ENCODE peak calls at places on chromosomes 3 and 15, in eight cellular contexts. U is endodermal cell; R is thoracic aorta; O is breast epithelium; P is IMR-90; Q is GM23248; H is colonic mucosa; Z is CD4-positive, alpha-beta memory T cell. G is an unnamed sample. For H3K36me3, the result is how much of the 10 kb centered on the place peaks cover.

GRCh38 chr15:49898097-49898496 is 220.9 kb downstream of the ATP8B4 start:
- DNase-seq in U (no peak), R (no peak), O (no peak), P (no peak), Q (no peak), H (no peak), Z (no peak), G (no peak)

GRCh38 chr15:52193791-52194190 is 2.6 kb upstream of the GNB5 start:
- DNase-seq in U (no peak), R (no peak), O (no peak), P (peak), Q (peak), H (no peak), Z (no peak), G (no peak)

GRCh38 chr3:42497009-42497731 is 5.3 kb upstream of the VIPR1 start:
- DNase-seq in U (peak), R (no peak), O (peak), P (peak), Q (no peak), H (peak), Z (no peak), G (no peak)

GRCh38 chr3:194237110-194237509 is 101.2 kb downstream of the HES1 start:
- DNase-seq in U (no peak), R (no peak), O (no peak), P (no peak), Q (no peak), H (no peak), Z (no peak), G (no peak)

GRCh38 chr3:28916713-28917499 is 364.0 kb upstream of the RBMS3 start:
- DNase-seq in U (peak), R (peak), O (peak), P (peak), Q (peak), H (peak), Z (peak), G (peak)

GRCh38 chr15:31457631-31458526 is 131.2 kb downstream of the KLF13 start:
- DNase-seq in U (peak), R (no peak), O (no peak), P (peak), Q (peak), H (no peak), Z (no peak), G (no peak)

GRCh38 chr15:38688761-38689160 is 124.1 kb upstream of the RASGRP1 start:
- DNase-seq in U (no peak), R (no peak), O (no peak), P (no peak), Q (no peak), H (no peak), Z (peak), G (no peak)

GRCh38 chr3:139934557-139935070 is 371 bp upstream of the CLSTN2 start:
- DNase-seq in U (peak), R (no peak), O (no peak), P (no peak), Q (peak), H (peak), Z (no peak), G (peak)

GRCh38 chr15:38474155-38474757 is 20.3 kb downstream of the FAM98B start:
- DNase-seq in U (peak), R (no peak), O (no peak), P (peak), Q (peak), H (peak), Z (peak), G (no peak)

GRCh38 chr3:156601497-156601896 is 46.6 kb upstream of the SSR3 start:
- DNase-seq in U (no peak), R (no peak), O (no peak), P (no peak), Q (no peak), H (no peak), Z (no peak), G (no peak)

GRCh38 chr3:17442332-17443049 is 299.9 kb downstream of the TBC1D5 start:
- DNase-seq in U (no peak), R (no peak), O (no peak), P (peak), Q (peak), H (no peak), Z (no peak), G (no peak)

GRCh38 chr15:78638658-78639314 is 2.2 kb downstream of the CHRNB4 start:
- DNase-seq in U (peak), R (no peak), O (no peak), P (peak), Q (peak), H (peak), Z (peak), G (no peak)

GRCh38 chr3:19885468-19885867 is 48.5 kb downstream of the EFHB start:
- DNase-seq in U (no peak), R (no peak), O (no peak), P (peak), Q (peak), H (no peak), Z (peak), G (no peak)

GRCh38 chr3:46183330-46183729 is 24.8 kb downstream of the CCR1 start:
- DNase-seq in U (no peak), R (no peak), O (no peak), P (no peak), Q (no peak), H (no peak), Z (no peak), G (no peak)

GRCh38 chr3:185319801-185320200 is 43.1 kb upstream of the MAP3K13 start:
- DNase-seq in U (no peak), R (no peak), O (no peak), P (no peak), Q (no peak), H (no peak), Z (no peak), G (no peak)

GRCh38 chr3:137764001-137764433 is at the start of gene SOX14:
- DNase-seq in U (peak), R (no peak), O (no peak), P (no peak), Q (no peak), H (peak), Z (no peak), G (no peak)

GRCh38 chr3:23079976-23080375 is 123.2 kb upstream of the UBE2E2 start:
- DNase-seq in U (no peak), R (no peak), O (no peak), P (no peak), Q (no peak), H (peak), Z (no peak), G (no peak)

GRCh38 chr15:62464705-62465104 is 299.6 kb upstream of the C2CD4B start:
- DNase-seq in U (no peak), R (no peak), O (no peak), P (peak), Q (peak), H (no peak), Z (no peak), G (no peak)

GRCh38 chr3:128439226-128439625 is 27.5 kb downstream of the DNAJB8 start:
- DNase-seq in U (no peak), R (no peak), O (no peak), P (peak), Q (peak), H (no peak), Z (no peak), G (no peak)

GRCh38 chr3:100149130-100149529 is 34.8 kb upstream of the FILIP1L start:
- DNase-seq in U (no peak), R (no peak), O (no peak), P (no peak), Q (no peak), H (no peak), Z (no peak), G (no peak)

GRCh38 chr3:126060613-126061145 is 23.2 kb downstream of the SLC41A3 start:
- DNase-seq in U (no peak), R (no peak), O (no peak), P (no peak), Q (no peak), H (no peak), Z (no peak), G (no peak)

GRCh38 chr3:5187152-5187919 is at the start of gene EDEM1:
- DNase-seq in U (peak), R (peak), O (peak), P (peak), Q (peak), H (peak), Z (peak), G (peak)

GRCh38 chr3:25648107-25648535 is 16.6 kb downstream of the TOP2B start:
- DNase-seq in U (peak), R (peak), O (peak), P (peak), Q (peak), H (peak), Z (peak), G (peak)

GRCh38 chr15:95932676-95933075 is 397.8 kb upstream of the NR2F2 start:
- DNase-seq in U (no peak), R (no peak), O (no peak), P (peak), Q (peak), H (no peak), Z (no peak), G (no peak)

GRCh38 chr3:80010021-80010420 is 242.2 kb upstream of the ROBO1 start:
- DNase-seq in U (no peak), R (no peak), O (no peak), P (no peak), Q (no peak), H (no peak), Z (no peak), G (no peak)

GRCh38 chr3:84755860-84756259 is 202.9 kb upstream of the CADM2 start:
- DNase-seq in U (no peak), R (no peak), O (no peak), P (no peak), Q (no peak), H (no peak), Z (no peak), G (no peak)

GRCh38 chr3:114649331-114649730 is 355.5 kb downstream of the TIGIT start:
- DNase-seq in U (no peak), R (no peak), O (no peak), P (peak), Q (peak), H (no peak), Z (no peak), G (no peak)

GRCh38 chr15:39140060-39140604 is 440.7 kb upstream of the THBS1 start:
- DNase-seq in U (no peak), R (no peak), O (no peak), P (peak), Q (peak), H (no peak), Z (no peak), G (no peak)

GRCh38 chr15:33926260-33926659 is 42.0 kb upstream of the CHRM5 start:
- DNase-seq in U (no peak), R (no peak), O (no peak), P (no peak), Q (no peak), H (no peak), Z (no peak), G (no peak)

GRCh38 chr3:46557814-46558183 is 8.3 kb downstream of the LRRC2 start:
- DNase-seq in U (no peak), R (no peak), O (no peak), P (no peak), Q (no peak), H (peak), Z (no peak), G (peak)

GRCh38 chr15:85542895-85543331 is 162.5 kb downstream of the AKAP13 start:
- DNase-seq in U (no peak), R (no peak), O (no peak), P (peak), Q (peak), H (no peak), Z (no peak), G (no peak)

GRCh38 chr3:134374791-134375541 is 719 bp upstream of the AMOTL2 start:
- DNase-seq in U (peak), R (no peak), O (no peak), P (no peak), Q (no peak), H (peak), Z (no peak), G (no peak)

GRCh38 chr3:41202075-41202833 is 2.9 kb downstream of the CTNNB1 start:
- DNase-seq in U (no peak), R (no peak), O (no peak), P (no peak), Q (no peak), H (no peak), Z (no peak), G (no peak)

GRCh38 chr15:63398456-63398855 is 16.8 kb upstream of the CA12 start:
- DNase-seq in U (no peak), R (no peak), O (no peak), P (no peak), Q (no peak), H (no peak), Z (no peak), G (no peak)

GRCh38 chr15:22873841-22874240 is 35.4 kb downstream of the NIPA2 start:
- DNase-seq in U (no peak), R (no peak), O (no peak), P (no peak), Q (no peak), H (no peak), Z (no peak), G (no peak)

GRCh38 chr15:22869856-22870255 is 31.4 kb downstream of the NIPA2 start:
- DNase-seq in U (no peak), R (no peak), O (no peak), P (no peak), Q (no peak), H (no peak), Z (no peak), G (no peak)

GRCh38 chr15:22873204-22873701 is 34.8 kb downstream of the NIPA2 start:
- DNase-seq in U (peak), R (no peak), O (no peak), P (peak), Q (peak), H (no peak), Z (no peak), G (no peak)

GRCh38 chr15:22870865-22871264 is 32.4 kb downstream of the NIPA2 start:
- DNase-seq in U (no peak), R (no peak), O (no peak), P (no peak), Q (no peak), H (no peak), Z (no peak), G (no peak)

GRCh38 chr15:22871481-22872076 is 33.1 kb downstream of the NIPA2 start:
- DNase-seq in U (no peak), R (no peak), O (no peak), P (no peak), Q (no peak), H (no peak), Z (no peak), G (no peak)
- H3K36me3 ChIP-seq in U (half or more), R (half or more), O (under half), P (half or more), Q (half or more), H (under half), Z (under half), G (under half)

DNA sequence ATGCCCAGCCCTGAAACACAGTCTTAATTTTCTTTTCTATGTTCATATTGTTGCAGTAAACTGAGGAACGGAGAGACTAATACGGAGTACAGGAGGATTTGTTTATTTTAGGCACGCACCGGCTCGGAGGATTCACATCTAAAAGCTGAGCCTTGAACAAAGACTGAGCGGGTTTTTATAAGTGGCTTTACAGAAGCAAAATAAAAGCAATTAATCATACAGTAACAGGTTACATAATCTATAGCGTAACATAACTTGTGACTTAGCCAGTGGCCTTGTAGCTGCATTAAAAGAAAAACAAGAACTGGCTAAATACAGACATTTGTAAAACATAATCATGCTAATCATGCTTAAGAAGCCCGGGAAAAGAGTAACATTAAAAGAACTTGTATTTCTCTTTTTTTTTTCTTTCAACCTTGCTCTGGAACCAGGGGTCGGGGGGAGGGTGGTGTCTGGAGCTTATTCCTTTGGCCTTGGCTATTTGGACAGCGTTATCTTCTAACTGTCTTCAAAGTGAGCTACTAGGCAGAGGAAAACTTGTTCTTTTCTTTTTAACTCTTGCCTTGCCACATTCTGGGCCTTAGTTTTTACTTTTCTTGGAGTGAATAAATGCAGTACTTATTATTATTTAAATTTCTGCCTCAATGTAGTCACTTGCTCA is 17.5 kb downstream of the NUSAP1 start:
- DNase-seq in U (no peak), R (no peak), O (no peak), P (no peak), Q (no peak), H (no peak), Z (no peak), G (no peak)
- H3K36me3 ChIP-seq in U (half or more), R (under half), O (under half), P (under half), Q (under half), H (under half), Z (under half), G (under half)

GRCh38 chr3:48528754-48529153 is 24.8 kb upstream of the SHISA5 start:
- DNase-seq in U (no peak), R (no peak), O (no peak), P (no peak), Q (no peak), H (no peak), Z (no peak), G (no peak)

GRCh38 chr3:48521635-48522034 is 17.7 kb upstream of the SHISA5 start:
- DNase-seq in U (no peak), R (no peak), O (no peak), P (no peak), Q (no peak), H (peak), Z (no peak), G (no peak)

GRCh38 chr3:48519244-48519643 is 15.3 kb upstream of the SHISA5 start:
- DNase-seq in U (no peak), R (no peak), O (no peak), P (no peak), Q (no peak), H (no peak), Z (no peak), G (no peak)

GRCh38 chr3:48528043-48528442 is 24.1 kb upstream of the SHISA5 start:
- DNase-seq in U (no peak), R (no peak), O (no peak), P (no peak), Q (no peak), H (no peak), Z (no peak), G (no peak)

DNA sequence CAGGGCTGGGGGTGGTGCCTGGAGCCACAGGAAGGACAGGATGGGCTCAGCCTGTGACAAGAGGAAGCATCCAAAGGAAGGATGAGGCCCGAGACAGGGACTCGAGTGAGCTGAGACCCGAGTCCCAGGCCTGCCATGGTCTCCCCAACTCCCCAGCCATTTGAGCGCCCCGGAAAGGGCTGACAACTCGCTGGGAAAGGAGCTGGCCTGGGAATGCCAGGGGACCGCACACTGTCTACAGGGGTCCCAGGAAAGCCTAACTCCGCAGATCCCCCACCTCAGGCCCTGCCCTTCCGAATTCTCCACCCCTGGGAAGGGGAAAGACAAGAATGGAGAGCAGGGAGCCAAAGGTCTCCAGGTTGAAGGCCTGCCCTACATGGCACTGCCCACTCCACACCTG is 21.0 kb upstream of the SHISA5 start:
- DNase-seq in U (no peak), R (no peak), O (no peak), P (no peak), Q (no peak), H (no peak), Z (no peak), G (no peak)
- H3K36me3 ChIP-seq in U (under half), R (under half), O (under half), P (under half), Q (under half), H (under half), Z (under half), G (under half)

GRCh38 chr3:62261121-62261520 is 112.2 kb downstream of the FEZF2 start:
- DNase-seq in U (no peak), R (no peak), O (no peak), P (no peak), Q (no peak), H (no peak), Z (no peak), G (no peak)

GRCh38 chr3:62265528-62265927 is 107.8 kb downstream of the FEZF2 start:
- DNase-seq in U (no peak), R (no peak), O (no peak), P (no peak), Q (no peak), H (no peak), Z (no peak), G (no peak)

GRCh38 chr3:62261800-62262199 is 111.5 kb downstream of the FEZF2 start:
- DNase-seq in U (no peak), R (no peak), O (no peak), P (no peak), Q (no peak), H (no peak), Z (no peak), G (no peak)

DNA sequence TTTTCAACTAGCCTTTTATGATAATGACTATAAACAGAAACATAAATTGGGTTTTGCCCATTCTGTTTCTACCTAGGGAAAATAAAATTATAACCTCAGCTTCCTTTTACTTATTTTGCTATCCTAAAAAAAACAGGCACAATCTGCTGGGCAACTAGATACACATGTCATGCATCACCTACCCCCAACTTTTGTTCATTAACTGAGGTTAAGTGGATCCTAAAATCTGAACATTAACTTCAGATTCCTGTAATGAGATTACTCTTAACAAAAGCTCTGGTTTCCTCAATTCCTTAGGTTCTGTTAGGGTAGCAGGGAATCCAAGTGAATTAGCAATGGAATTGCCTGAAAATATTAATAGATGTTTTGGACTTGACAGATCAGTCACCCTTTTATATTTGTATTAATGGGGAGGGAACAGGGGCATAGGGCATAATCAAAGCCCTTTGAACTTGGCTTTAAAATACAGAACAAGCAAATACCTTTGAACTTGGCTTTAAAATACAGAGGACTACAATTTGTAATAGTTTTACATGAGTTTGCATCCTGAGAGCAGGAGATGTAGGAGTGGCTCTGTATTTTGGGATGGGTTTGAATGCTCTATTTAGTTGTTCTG is 106.6 kb downstream of the FEZF2 start:
- DNase-seq in U (no peak), R (no peak), O (no peak), P (no peak), Q (no peak), H (no peak), Z (no peak), G (no peak)
- H3K36me3 ChIP-seq in U (under half), R (under half), O (under half), P (under half), Q (under half), H (under half), Z (under half), G (half or more)

DNA sequence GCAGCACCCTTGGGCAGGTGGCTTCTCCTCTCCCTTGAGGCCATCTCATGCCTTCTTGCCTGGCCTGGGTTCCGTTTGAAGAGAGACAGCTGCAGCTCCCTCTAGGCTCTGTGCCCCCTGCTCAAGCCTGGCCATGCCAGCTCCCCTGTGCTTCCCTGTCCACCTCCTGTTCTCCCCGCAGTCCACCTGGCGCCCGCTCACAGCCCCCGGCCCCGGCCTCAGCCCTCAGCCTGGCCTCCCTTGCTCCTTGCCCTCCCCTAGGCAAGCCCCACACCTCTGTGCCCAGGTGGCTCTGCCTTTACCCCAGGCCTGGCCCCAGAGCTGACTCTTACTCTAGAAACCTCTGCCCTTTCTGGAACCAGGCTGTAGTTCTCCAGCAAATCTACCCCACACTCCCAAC is 13.9 kb upstream of the RHO start:
- DNase-seq in U (no peak), R (no peak), O (no peak), P (no peak), Q (no peak), H (no peak), Z (no peak), G (no peak)
- H3K36me3 ChIP-seq in U (under half), R (under half), O (under half), P (under half), Q (under half), H (under half), Z (under half), G (under half)

G was measured in gastrocnemius medialis.